ENCODE peak calls at places on chromosomes 3 and 15, in eight cellular contexts. H is CD8-positive, alpha-beta memory T cell; U is AG09309; Q is cardiac muscle cell; W is tibial nerve; J is right cardiac atrium; T is ovary; V is psoas muscle. M is an unnamed sample.

GRCh38 chr15:89221543-89221942 is at the start of gene RLBP1:
- DNase-seq in H (no peak), U (no peak), Q (no peak), W (no peak), J (no peak), T (no peak), V (no peak), M (no peak)

GRCh38 chr15:95302206-95302605 is 1028.3 kb upstream of the NR2F2 start:
- DNase-seq in H (no peak), U (no peak), Q (no peak), W (no peak), J (no peak), T (no peak), V (no peak), M (no peak)

GRCh38 chr3:114746502-114746901 is 400.6 kb downstream of the ZBTB20 start:
- DNase-seq in H (no peak), U (no peak), Q (no peak), W (no peak), J (no peak), T (no peak), V (no peak), M (no peak)

GRCh38 chr3:129576514-129577345 is 29.7 kb downstream of the PLXND1 start:
- DNase-seq in H (peak), U (no peak), Q (no peak), W (peak), J (no peak), T (peak), V (no peak), M (no peak)

GRCh38 chr3:110062711-110063110 is 725.4 kb upstream of the DPPA4 start:
- DNase-seq in H (no peak), U (no peak), Q (no peak), W (no peak), J (no peak), T (no peak), V (no peak), M (no peak)

GRCh38 chr3:42830437-42831320 is 21.4 kb downstream of the ACKR2 start:
- DNase-seq in H (no peak), U (no peak), Q (peak), W (no peak), J (no peak), T (no peak), V (no peak), M (no peak)

GRCh38 chr3:98540346-98540745 is 8.6 kb downstream of the GPR15 start:
- DNase-seq in H (no peak), U (no peak), Q (no peak), W (no peak), J (no peak), T (no peak), V (no peak), M (no peak)

GRCh38 chr3:162217603-162218002 is 721.0 kb downstream of the OTOL1 start:
- DNase-seq in H (no peak), U (peak), Q (no peak), W (no peak), J (no peak), T (no peak), V (no peak), M (no peak)

GRCh38 chr15:70715840-70716510 is 47.4 kb downstream of the UACA start:
- DNase-seq in H (no peak), U (no peak), Q (no peak), W (no peak), J (no peak), T (no peak), V (no peak), M (peak)

GRCh38 chr3:15982667-15983145 is 184.9 kb upstream of the ANKRD28 start:
- DNase-seq in H (no peak), U (peak), Q (no peak), W (no peak), J (peak), T (no peak), V (peak), M (peak)

GRCh38 chr3:194084284-194084683 is 51.7 kb upstream of the HES1 start:
- DNase-seq in H (no peak), U (no peak), Q (no peak), W (no peak), J (no peak), T (no peak), V (no peak), M (no peak)

GRCh38 chr15:44317423-44317822 is 28.9 kb downstream of the GOLM2 start:
- DNase-seq in H (no peak), U (no peak), Q (no peak), W (no peak), J (no peak), T (no peak), V (no peak), M (no peak)

GRCh38 chr3:196740476-196741400 is 1.1 kb downstream of the PAK2 start:
- DNase-seq in H (peak), U (no peak), Q (peak), W (peak), J (peak), T (no peak), V (peak), M (peak)

GRCh38 chr15:71496336-71496955 is 313.9 kb upstream of the NR2E3 start:
- DNase-seq in H (no peak), U (no peak), Q (no peak), W (no peak), J (no peak), T (no peak), V (no peak), M (peak)

GRCh38 chr3:143847787-143848631 is at the start of gene SLC9A9:
- DNase-seq in H (peak), U (peak), Q (peak), W (peak), J (peak), T (no peak), V (peak), M (peak)

GRCh38 chr3:128504533-128504915 is 11.5 kb upstream of the GATA2 start:
- DNase-seq in H (no peak), U (no peak), Q (no peak), W (no peak), J (peak), T (no peak), V (no peak), M (no peak)

GRCh38 chr15:89633585-89633984 is 21.7 kb downstream of the KIF7 start:
- DNase-seq in H (no peak), U (no peak), Q (no peak), W (no peak), J (peak), T (no peak), V (no peak), M (no peak)

GRCh38 chr15:36469567-36469966 is 109.9 kb upstream of the CDIN1 start:
- DNase-seq in H (no peak), U (no peak), Q (no peak), W (no peak), J (no peak), T (no peak), V (no peak), M (peak)

GRCh38 chr3:5186854-5187151 is 704 bp upstream of the EDEM1 start:
- DNase-seq in H (no peak), U (no peak), Q (peak), W (no peak), J (no peak), T (no peak), V (no peak), M (no peak)

GRCh38 chr3:135100349-135100741 is 305.3 kb downstream of the EPHB1 start:
- DNase-seq in H (no peak), U (no peak), Q (no peak), W (no peak), J (no peak), T (no peak), V (no peak), M (no peak)

GRCh38 chr15:53716909-53717878 is 42.3 kb downstream of the WDR72 start:
- DNase-seq in H (no peak), U (no peak), Q (no peak), W (no peak), J (no peak), T (no peak), V (no peak), M (peak)

GRCh38 chr3:120173056-120173675 is 78.9 kb upstream of the GSK3B start:
- DNase-seq in H (no peak), U (no peak), Q (no peak), W (no peak), J (no peak), T (no peak), V (no peak), M (no peak)

GRCh38 chr3:29281265-29282228 is 676 bp downstream of the RBMS3 start:
- DNase-seq in H (no peak), U (no peak), Q (peak), W (peak), J (peak), T (peak), V (no peak), M (peak)

GRCh38 chr15:29433507-29433906 is 163.9 kb upstream of the NSMCE3 start:
- DNase-seq in H (no peak), U (no peak), Q (no peak), W (no peak), J (no peak), T (no peak), V (no peak), M (no peak)

GRCh38 chr3:43998841-43999805 is 242.6 kb upstream of the TOPAZ1 start:
- DNase-seq in H (no peak), U (no peak), Q (peak), W (no peak), J (peak), T (peak), V (no peak), M (peak)

GRCh38 chr15:40591310-40591845 is 2.7 kb upstream of the KNL1 start:
- DNase-seq in H (no peak), U (no peak), Q (peak), W (no peak), J (no peak), T (no peak), V (no peak), M (no peak)

GRCh38 chr15:59353994-59354951 is 18.4 kb downstream of the MYO1E start:
- DNase-seq in H (peak), U (no peak), Q (no peak), W (no peak), J (no peak), T (no peak), V (no peak), M (no peak)

GRCh38 chr15:61157933-61158332 is 71.2 kb downstream of the RORA start:
- DNase-seq in H (no peak), U (no peak), Q (no peak), W (peak), J (peak), T (no peak), V (peak), M (no peak)

GRCh38 chr3:123737168-123737567 is 147.0 kb downstream of the MYLK start:
- DNase-seq in H (no peak), U (no peak), Q (no peak), W (no peak), J (no peak), T (no peak), V (no peak), M (no peak)

GRCh38 chr15:37101634-37102314 is 1.4 kb upstream of the MEIS2 start:
- DNase-seq in H (no peak), U (no peak), Q (peak), W (peak), J (peak), T (peak), V (peak), M (no peak)

GRCh38 chr15:52005748-52006701 is 13.0 kb upstream of the MAPK6 start:
- DNase-seq in H (no peak), U (no peak), Q (no peak), W (no peak), J (no peak), T (no peak), V (no peak), M (peak)

GRCh38 chr3:183636221-183637105 is 1.0 kb downstream of the KLHL24 start:
- DNase-seq in H (peak), U (peak), Q (peak), W (peak), J (peak), T (peak), V (peak), M (peak)
- H3K4me3 ChIP-seq in H (peak), U (peak), Q (peak), W (peak), J (peak), T (peak), V (peak), M (peak)

GRCh38 chr3:183044547-183045229 is 54.6 kb downstream of the MCCC1 start:
- DNase-seq in H (no peak), U (no peak), Q (no peak), W (no peak), J (no peak), T (no peak), V (no peak), M (no peak)

GRCh38 chr3:183050706-183051105 is 48.6 kb downstream of the MCCC1 start:
- DNase-seq in H (no peak), U (no peak), Q (no peak), W (no peak), J (no peak), T (no peak), V (no peak), M (no peak)

DNA sequence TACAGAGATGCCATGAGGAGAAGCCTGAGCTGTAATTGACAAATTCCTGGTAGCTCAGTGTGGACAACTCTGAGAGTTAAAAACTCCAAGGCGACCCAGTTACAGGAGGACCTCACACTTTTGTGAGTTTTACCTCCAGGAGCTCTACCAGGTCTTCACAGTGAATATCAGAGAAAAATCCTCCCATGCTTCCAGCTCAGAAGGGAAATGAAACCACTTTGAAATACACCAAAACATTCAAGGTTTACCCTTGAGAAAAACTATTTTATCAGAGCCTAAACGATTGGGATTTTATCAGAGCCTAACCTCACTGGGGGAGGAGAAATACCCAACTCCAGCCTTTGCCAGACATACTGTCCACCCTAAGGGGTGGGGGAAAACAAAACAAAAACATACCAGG is 52.4 kb downstream of the MCCC1 start:
- DNase-seq in H (no peak), U (no peak), Q (no peak), W (no peak), J (no peak), T (no peak), V (no peak), M (no peak)
- H3K4me3 ChIP-seq in H (no peak), U (no peak), Q (no peak), W (no peak), J (no peak), T (no peak), V (no peak), M (no peak)

GRCh38 chr15:92908369-92909057 is 8.4 kb downstream of the CHD2 start:
- DNase-seq in H (no peak), U (no peak), Q (no peak), W (no peak), J (peak), T (no peak), V (no peak), M (no peak)
- H3K4me3 ChIP-seq in H (peak), U (no peak), Q (no peak), W (no peak), J (peak), T (peak), V (peak), M (peak)

DNA sequence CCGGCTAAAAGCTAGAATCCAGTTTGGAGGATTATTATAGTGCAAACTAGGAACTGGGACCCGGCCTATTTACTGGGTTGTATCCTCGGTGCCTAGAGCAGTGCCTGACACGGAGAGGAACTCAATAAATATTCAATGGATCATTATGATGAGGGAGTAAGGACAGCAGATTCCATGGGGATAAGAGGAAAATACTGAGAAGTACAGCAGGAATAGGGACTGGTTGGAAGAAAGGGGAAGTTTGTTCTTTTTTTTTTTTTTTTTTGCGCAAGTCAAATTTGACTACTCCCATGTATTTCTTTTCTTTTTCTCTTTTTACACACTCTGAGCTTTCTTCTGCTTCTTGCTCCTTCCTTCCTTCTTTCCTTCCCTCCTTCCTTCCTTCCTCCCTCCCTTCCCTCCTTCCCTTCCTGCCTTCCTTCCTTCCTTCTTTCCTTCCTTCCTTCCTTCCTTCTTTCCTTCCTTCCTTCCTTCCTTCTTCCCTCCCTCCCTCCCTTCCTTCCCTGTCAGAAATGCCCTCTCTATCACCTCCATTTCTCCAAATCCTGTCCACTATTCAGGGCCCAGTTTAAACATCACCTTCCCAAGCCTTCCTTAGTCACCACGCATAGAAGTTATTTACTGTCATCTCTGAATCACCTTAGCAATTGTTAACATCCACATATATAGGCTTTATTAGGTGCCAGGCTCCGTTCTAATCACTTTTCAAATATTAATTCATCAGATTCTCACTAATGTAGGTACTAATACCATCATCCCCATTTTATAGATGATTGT is 903 bp upstream of the MAGEF1 start:
- DNase-seq in H (no peak), U (no peak), Q (no peak), W (no peak), J (no peak), T (no peak), V (no peak), M (no peak)
- H3K4me3 ChIP-seq in H (peak), U (peak), Q (peak), W (peak), J (peak), T (peak), V (peak), M (peak)